ENCODE peak calls at places on chromosomes 11 and 22, in six cellular contexts. D, Z, Q, A, Y and L are unnamed samples.

GRCh38 chr11:34330653-34331052 is 27.2 kb downstream of the ABTB2 start:
- DNase-seq in D (no peak), Z (no peak), Q (no peak), A (no peak), Y (no peak), L (no peak)

GRCh38 chr11:61949169-61950034 is 749 bp upstream of the BEST1 start:
- DNase-seq in D (peak), Z (no peak), Q (peak), A (peak), Y (peak), L (peak)

GRCh38 chr11:126519653-126520573 is 164.4 kb downstream of the ST3GAL4 start:
- DNase-seq in D (no peak), Z (no peak), Q (no peak), A (no peak), Y (no peak), L (no peak)

GRCh38 chr22:29308148-29308790 is 1.8 kb downstream of the GAS2L1 start:
- DNase-seq in D (no peak), Z (no peak), Q (no peak), A (no peak), Y (no peak), L (no peak)

GRCh38 chr11:97860237-97860636 is 1160.5 kb upstream of the CNTN5 start:
- DNase-seq in D (no peak), Z (no peak), Q (no peak), A (no peak), Y (no peak), L (no peak)

GRCh38 chr22:21686634-21687393 is 21.0 kb downstream of the PPIL2 start:
- DNase-seq in D (no peak), Z (no peak), Q (no peak), A (peak), Y (no peak), L (no peak)

GRCh38 chr11:37710031-37710430 is 1112.0 kb upstream of the RAG2 start:
- DNase-seq in D (no peak), Z (no peak), Q (no peak), A (no peak), Y (no peak), L (no peak)

GRCh38 chr11:75351541-75352416 is at the start of gene ARRB1:
- DNase-seq in D (peak), Z (no peak), Q (no peak), A (peak), Y (peak), L (peak)

GRCh38 chr11:2924381-2924780 is 4.8 kb downstream of the PHLDA2 start:
- DNase-seq in D (peak), Z (no peak), Q (no peak), A (no peak), Y (no peak), L (no peak)

GRCh38 chr11:114892381-114893197 is 214.3 kb downstream of the NXPE2 start:
- DNase-seq in D (peak), Z (no peak), Q (no peak), A (peak), Y (no peak), L (peak)

GRCh38 chr22:30867746-30868662 is 100.6 kb downstream of the MORC2 start:
- DNase-seq in D (no peak), Z (no peak), Q (no peak), A (no peak), Y (no peak), L (no peak)

GRCh38 chr11:44298862-44299261 is 11.1 kb downstream of the ALX4 start:
- DNase-seq in D (no peak), Z (no peak), Q (no peak), A (no peak), Y (no peak), L (no peak)

GRCh38 chr11:130600139-130600538 is 151.7 kb downstream of the ADAMTS15 start:
- DNase-seq in D (no peak), Z (no peak), Q (no peak), A (no peak), Y (no peak), L (no peak)

GRCh38 chr11:2313051-2313951 is 11.5 kb downstream of the TSPAN32 start:
- DNase-seq in D (no peak), Z (no peak), Q (no peak), A (peak), Y (no peak), L (peak)

GRCh38 chr11:12695878-12696277 is 21.7 kb downstream of the TEAD1 start:
- DNase-seq in D (no peak), Z (no peak), Q (no peak), A (no peak), Y (no peak), L (no peak)

GRCh38 chr11:121614661-121615240 is 162.0 kb upstream of the SORL1-AS1 start:
- DNase-seq in D (no peak), Z (no peak), Q (peak), A (no peak), Y (no peak), L (no peak)

GRCh38 chr11:30326114-30326783 is 3.3 kb downstream of the ARL14EP start:
- DNase-seq in D (no peak), Z (no peak), Q (no peak), A (no peak), Y (no peak), L (peak)

GRCh38 chr22:46072030-46072881 is 78.1 kb upstream of the PPARA start:
- DNase-seq in D (no peak), Z (no peak), Q (peak), A (no peak), Y (no peak), L (peak)

GRCh38 chr22:37045958-37046357 is 5.6 kb upstream of the KCTD17 start:
- DNase-seq in D (peak), Z (no peak), Q (peak), A (peak), Y (no peak), L (peak)

GRCh38 chr11:112693781-112694180 is 267.4 kb upstream of the NCAM1 start:
- DNase-seq in D (no peak), Z (no peak), Q (no peak), A (no peak), Y (no peak), L (no peak)

GRCh38 chr22:45762545-45763235 is 91.1 kb downstream of the ATXN10 start:
- DNase-seq in D (no peak), Z (no peak), Q (no peak), A (no peak), Y (no peak), L (no peak)

GRCh38 chr11:70420008-70420464 is 21.7 kb downstream of the CTTN start:
- DNase-seq in D (no peak), Z (no peak), Q (peak), A (peak), Y (no peak), L (peak)
- TF ChIP-seq MAX in D (no peak), Z (no peak), Q (no peak), A (peak), Y (no peak), L (peak)

DNA sequence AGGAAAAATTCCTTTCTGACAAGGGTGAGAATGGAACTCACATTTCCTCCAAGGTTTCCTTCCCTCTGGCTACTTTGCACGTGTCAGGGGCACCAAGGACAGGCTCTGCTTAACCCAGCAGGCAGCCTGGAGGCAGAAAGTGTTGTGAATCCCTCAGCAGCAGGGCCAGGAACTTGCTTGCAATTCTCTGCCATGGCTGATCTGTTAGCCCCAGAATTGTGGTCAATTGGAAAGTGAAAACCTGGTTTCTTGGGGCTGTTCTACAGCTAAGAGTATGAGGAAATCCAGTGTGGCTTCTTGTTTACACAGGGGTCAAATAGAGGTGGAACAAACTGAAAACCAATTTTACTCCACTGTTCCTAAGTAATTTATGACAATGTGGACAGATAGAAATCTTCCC is 38.3 kb upstream of the CEP295 start:
- DNase-seq in D (no peak), Z (peak), Q (no peak), A (no peak), Y (no peak), L (peak)
- TF ChIP-seq MYC in D (no peak), Z (no peak), Q (no peak), A (no peak), Y (no peak), L (no peak)

DNA sequence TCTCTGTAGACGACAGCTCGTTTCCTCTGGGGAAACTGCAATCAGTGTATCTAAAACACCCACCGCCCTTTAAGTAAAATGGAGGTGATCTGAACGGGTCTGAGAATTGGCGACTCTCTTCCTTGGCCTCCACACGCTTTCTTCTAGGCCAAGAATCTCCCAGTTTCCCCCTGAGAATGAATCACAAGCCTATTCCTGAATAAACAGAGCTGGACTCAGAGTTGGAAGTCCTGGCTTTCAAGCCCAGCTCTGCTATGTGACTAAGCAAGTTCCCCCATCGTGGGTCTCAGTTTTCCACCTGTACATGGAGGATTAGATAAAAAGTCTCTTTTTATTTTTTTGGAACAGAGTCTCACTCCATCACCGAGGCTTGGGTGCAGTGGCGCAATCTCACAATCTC is 200.4 kb downstream of the MN1 start:
- DNase-seq in D (no peak), Z (no peak), Q (peak), A (no peak), Y (no peak), L (no peak)
- TF ChIP-seq MAX in D (no peak), Z (no peak), Q (no peak), A (no peak), Y (no peak), L (no peak)

GRCh38 chr11:128029219-128029722 is 558.1 kb downstream of the ETS1 start:
- DNase-seq in D (no peak), Z (no peak), Q (no peak), A (no peak), Y (no peak), L (no peak)
- TF ChIP-seq MYC in D (no peak), Z (no peak), Q (no peak), A (no peak), Y (no peak), L (no peak)

GRCh38 chr11:117731689-117732290 is 65.2 kb downstream of the DSCAML1 start:
- DNase-seq in D (no peak), Z (no peak), Q (no peak), A (no peak), Y (no peak), L (no peak)
- TF ChIP-seq MAX in D (no peak), Z (no peak), Q (no peak), A (no peak), Y (no peak), L (no peak)